ENCODE peak calls at places on chromosomes 5 and 9, in seven cellular contexts. F, J, S, K, A, R and D are unnamed samples. For H3K4me1, the result is how much of the 10 kb centered on the place peaks cover.

GRCh38 chr5:67620386-67621039 is 423.9 kb upstream of the CD180 start:
- DNase-seq in F (no peak), J (peak), S (no peak), K (no peak), A (no peak), R (no peak), D (no peak)

GRCh38 chr9:98707158-98708102 is 1.3 kb downstream of the GABBR2 start:
- DNase-seq in F (peak), J (peak), S (peak), K (no peak), A (peak), R (peak), D (peak)

GRCh38 chr5:168941901-168942300 is 359.0 kb downstream of the SLIT3 start:
- DNase-seq in F (no peak), J (peak), S (no peak), K (peak), A (no peak), R (no peak), D (no peak)

GRCh38 chr5:96743065-96743768 is 64.5 kb downstream of the ERAP1 start:
- DNase-seq in F (peak), J (peak), S (peak), K (no peak), A (no peak), R (no peak), D (no peak)

GRCh38 chr9:137357166-137357565 is 55.1 kb upstream of the NRARP start:
- DNase-seq in F (no peak), J (no peak), S (no peak), K (no peak), A (no peak), R (no peak), D (peak)

GRCh38 chr5:143153332-143154119 is 250.0 kb downstream of the NR3C1 start:
- DNase-seq in F (no peak), J (no peak), S (peak), K (no peak), A (no peak), R (peak), D (no peak)

GRCh38 chr5:112109331-112109993 is 309.6 kb downstream of the EPB41L4A start:
- DNase-seq in F (peak), J (peak), S (peak), K (no peak), A (peak), R (peak), D (peak)

GRCh38 chr9:132006657-132007370 is 72.9 kb downstream of the MED27 start:
- DNase-seq in F (no peak), J (peak), S (peak), K (no peak), A (no peak), R (no peak), D (no peak)

GRCh38 chr5:126052791-126053190 is 370.4 kb upstream of the GRAMD2B start:
- DNase-seq in F (no peak), J (no peak), S (peak), K (no peak), A (no peak), R (no peak), D (no peak)

GRCh38 chr9:134365791-134366222 is 39.6 kb downstream of the RXRA start:
- DNase-seq in F (no peak), J (peak), S (peak), K (peak), A (peak), R (peak), D (no peak)

GRCh38 chr5:53482717-53483638 is 2.5 kb downstream of the FST start:
- DNase-seq in F (peak), J (peak), S (peak), K (no peak), A (peak), R (peak), D (peak)

GRCh38 chr5:109516385-109516784 is 106.6 kb upstream of the PJA2 start:
- DNase-seq in F (no peak), J (no peak), S (no peak), K (no peak), A (no peak), R (no peak), D (no peak)

GRCh38 chr5:109005611-109006010 is 257.9 kb downstream of the FER start:
- DNase-seq in F (no peak), J (no peak), S (no peak), K (no peak), A (no peak), R (no peak), D (no peak)

GRCh38 chr5:151082976-151083651 is 2.3 kb upstream of the TNIP1 start:
- DNase-seq in F (no peak), J (no peak), S (no peak), K (no peak), A (peak), R (peak), D (peak)

GRCh38 chr9:89022071-89022721 is 30.9 kb downstream of the S1PR3 start:
- DNase-seq in F (no peak), J (peak), S (peak), K (no peak), A (peak), R (peak), D (peak)

GRCh38 chr5:176596689-176597416 is 13.1 kb downstream of the GPRIN1 start:
- DNase-seq in F (peak), J (peak), S (peak), K (no peak), A (peak), R (peak), D (no peak)

GRCh38 chr9:20292002-20292401 is 330.3 kb downstream of the MLLT3 start:
- DNase-seq in F (no peak), J (peak), S (peak), K (no peak), A (no peak), R (no peak), D (no peak)

GRCh38 chr5:16508730-16509531 is 43.3 kb upstream of the ZNF622 start:
- DNase-seq in F (peak), J (peak), S (no peak), K (no peak), A (peak), R (peak), D (peak)

GRCh38 chr9:4225291-4226119 is 74.4 kb downstream of the GLIS3 start:
- DNase-seq in F (no peak), J (peak), S (peak), K (no peak), A (no peak), R (no peak), D (no peak)

GRCh38 chr5:129018836-129019235 is 53.5 kb downstream of the SLC27A6 start:
- DNase-seq in F (no peak), J (no peak), S (no peak), K (no peak), A (no peak), R (no peak), D (no peak)

GRCh38 chr9:115373000-115373709 is 255.2 kb upstream of the TNC start:
- DNase-seq in F (no peak), J (no peak), S (peak), K (no peak), A (peak), R (peak), D (no peak)

GRCh38 chr9:1217076-1217475 is 166.9 kb downstream of the DMRT2 start:
- DNase-seq in F (no peak), J (no peak), S (peak), K (no peak), A (no peak), R (no peak), D (no peak)

GRCh38 chr5:111072949-111073682 is 1.6 kb downstream of the TSLP start:
- DNase-seq in F (peak), J (peak), S (peak), K (no peak), A (peak), R (peak), D (peak)

GRCh38 chr9:79107911-79108676 is 463.7 kb upstream of the TLE4 start:
- DNase-seq in F (no peak), J (no peak), S (no peak), K (no peak), A (no peak), R (no peak), D (no peak)

GRCh38 chr9:123422593-123422992 is 66.6 kb downstream of the CRB2 start:
- DNase-seq in F (no peak), J (no peak), S (no peak), K (no peak), A (no peak), R (no peak), D (no peak)

GRCh38 chr9:82780017-82780416 is 282.9 kb downstream of the RASEF start:
- DNase-seq in F (no peak), J (no peak), S (no peak), K (no peak), A (no peak), R (no peak), D (no peak)

GRCh38 chr9:82789155-82789824 is 273.7 kb downstream of the RASEF start:
- DNase-seq in F (no peak), J (no peak), S (no peak), K (no peak), A (no peak), R (no peak), D (no peak)

GRCh38 chr9:82781965-82782392 is 281.0 kb downstream of the RASEF start:
- DNase-seq in F (no peak), J (no peak), S (no peak), K (no peak), A (no peak), R (no peak), D (no peak)

GRCh38 chr9:82783045-82783444 is 279.9 kb downstream of the RASEF start:
- DNase-seq in F (no peak), J (no peak), S (no peak), K (no peak), A (no peak), R (no peak), D (no peak)

GRCh38 chr9:82784595-82784994 is 278.3 kb downstream of the RASEF start:
- DNase-seq in F (no peak), J (no peak), S (no peak), K (no peak), A (no peak), R (no peak), D (no peak)
- TF ChIP-seq CTCF in F (no peak), J (no peak), S (no peak), K (no peak), A (no peak), R (no peak), D (no peak)

DNA sequence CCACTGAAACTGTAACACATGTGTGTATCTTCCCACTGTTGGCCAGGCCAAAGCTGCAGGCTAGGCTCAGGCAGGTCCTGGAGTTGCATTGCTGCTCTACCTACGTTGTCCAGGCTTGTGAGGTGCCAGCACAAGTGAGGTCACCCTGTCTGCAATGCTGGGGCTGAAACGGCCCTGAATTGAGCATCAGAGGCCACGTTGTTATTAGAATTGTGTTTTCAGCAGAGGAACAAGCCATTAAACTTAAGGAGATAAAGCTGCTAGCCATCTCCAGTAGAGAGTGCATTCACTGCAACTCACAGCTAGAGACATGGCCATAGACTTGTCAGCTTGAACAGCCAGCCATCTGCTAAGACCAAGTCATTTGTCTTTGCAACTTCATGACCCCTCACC is 191.8 kb downstream of the SEMA6A start:
- DNase-seq in F (no peak), J (no peak), S (no peak), K (no peak), A (no peak), R (no peak), D (no peak)
- H3K4me1 ChIP-seq in F (under half), J (under half), S (under half), K (under half), A (under half), R (under half), D (under half)

GRCh38 chr9:24245988-24246387 is 299.7 kb downstream of the IZUMO3 start:
- DNase-seq in F (no peak), J (peak), S (peak), K (no peak), A (peak), R (no peak), D (no peak)
- TF ChIP-seq CTCF in F (peak), J (peak), S (peak), K (peak), A (peak), R (no peak), D (peak)

GRCh38 chr5:124908603-124909451 is 162.4 kb upstream of the ZNF608 start:
- DNase-seq in F (no peak), J (no peak), S (peak), K (no peak), A (peak), R (peak), D (no peak)

GRCh38 chr5:124907098-124907644 is 160.7 kb upstream of the ZNF608 start:
- DNase-seq in F (peak), J (no peak), S (no peak), K (no peak), A (no peak), R (no peak), D (no peak)

GRCh38 chr5:124905256-124905655 is 158.8 kb upstream of the ZNF608 start:
- DNase-seq in F (no peak), J (no peak), S (no peak), K (no peak), A (no peak), R (no peak), D (no peak)

GRCh38 chr5:124906339-124907097 is 160.1 kb upstream of the ZNF608 start:
- DNase-seq in F (peak), J (peak), S (peak), K (no peak), A (peak), R (peak), D (no peak)

DNA sequence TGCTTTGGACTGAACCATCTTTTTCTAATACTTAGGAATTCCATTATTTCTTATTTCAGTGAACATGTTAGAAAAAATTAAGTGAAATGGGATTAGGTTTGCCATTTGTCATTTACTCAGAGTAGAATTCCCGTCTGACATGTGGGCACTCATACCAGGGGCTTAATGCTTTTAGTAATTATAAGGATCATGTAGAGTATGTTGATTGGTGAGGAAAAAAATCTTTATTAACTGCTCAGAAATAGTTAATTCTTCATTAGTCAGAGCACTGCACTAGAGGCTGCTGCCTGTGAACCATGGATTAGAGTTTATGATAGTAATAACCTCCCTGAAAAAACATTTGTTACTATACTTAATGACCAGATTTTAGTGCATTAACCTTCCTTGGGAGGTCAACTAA is 159.3 kb upstream of the ZNF608 start:
- DNase-seq in F (no peak), J (no peak), S (no peak), K (no peak), A (no peak), R (no peak), D (no peak)
- H3K4me1 ChIP-seq in F (under half), J (under half), S (half or more), K (half or more), A (under half), R (half or more), D (under half)

DNA sequence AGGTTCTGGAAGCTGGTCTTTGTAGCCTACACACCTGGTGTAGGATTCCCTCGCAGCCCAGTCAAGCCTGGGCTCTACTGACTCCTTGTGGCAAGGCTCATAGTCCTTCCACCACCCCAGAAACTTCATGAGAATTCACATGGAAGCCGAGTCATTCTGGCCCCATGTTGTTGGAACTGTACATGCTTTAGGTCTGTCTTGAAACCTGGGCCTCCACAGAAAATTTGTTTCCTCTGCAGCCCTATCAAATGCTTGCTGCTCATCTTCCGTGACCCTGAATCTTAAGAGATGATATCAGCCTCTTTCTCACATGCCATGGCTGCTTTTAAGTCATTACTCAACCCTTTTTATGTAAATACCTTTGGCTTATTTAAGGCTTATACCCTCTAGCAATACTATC is 113.4 kb upstream of the GRHPR start:
- DNase-seq in F (no peak), J (peak), S (peak), K (peak), A (peak), R (no peak), D (no peak)
- TF ChIP-seq CTCF in F (no peak), J (peak), S (peak), K (peak), A (peak), R (no peak), D (no peak)